ENCODE peak calls at places on chromosomes 16 and 17, in ten cellular contexts. O is heart left ventricle, Z is dorsolateral prefrontal cortex, M is esophagus squamous epithelium, N is A549, F is AG04450, L is endodermal cell, W is OCI-LY7, C is pancreas, G is HCT116. R is an unnamed sample.

GRCh38 chr17:28291780-28292330 is 27.1 kb upstream of the TMEM97 start:
- DNase-seq in O (no peak), Z (no peak), M (no peak), N (no peak), F (no peak), L (no peak), W (no peak), C (no peak), G (no peak), R (no peak)

GRCh38 chr17:17812211-17813054 is 24.4 kb downstream of the SREBF1 start:
- DNase-seq in O (peak; percentile 77), Z (peak; percentile 72), M (no peak), N (peak; percentile 89), F (no peak), L (peak; percentile 98), W (peak; percentile 60), C (peak; percentile 57), G (no peak), R (no peak)

GRCh38 chr17:51079049-51079448 is 41.6 kb downstream of the SPAG9 start:
- DNase-seq in O (no peak), Z (no peak), M (no peak), N (no peak), F (no peak), L (no peak), W (no peak), C (no peak), G (no peak), R (no peak)

GRCh38 chr17:81566461-81567126 is 14.4 kb upstream of the FAAP100 start:
- DNase-seq in O (peak; percentile 83), Z (peak; percentile 56), M (no peak), N (peak; percentile 89), F (peak; percentile 79), L (no peak), W (no peak), C (peak; percentile 77), G (peak; percentile 41), R (peak; percentile 57)

GRCh38 chr16:188674-189073 is 8.4 kb downstream of the HBQ1 start:
- DNase-seq in O (no peak), Z (no peak), M (no peak), N (no peak), F (no peak), L (no peak), W (peak; percentile 61), C (no peak), G (no peak), R (peak; percentile 51)

GRCh38 chr16:21664801-21665492 is 1.2 kb downstream of the OTOA start:
- DNase-seq in O (no peak), Z (no peak), M (no peak), N (no peak), F (no peak), L (no peak), W (no peak), C (no peak), G (no peak), R (no peak)

GRCh38 chr17:50582741-50583140 is 22.2 kb downstream of the CACNA1G start:
- DNase-seq in O (peak; percentile 71), Z (no peak), M (no peak), N (no peak), F (no peak), L (no peak), W (no peak), C (no peak), G (no peak), R (no peak)

GRCh38 chr17:35616506-35616905 is 29.4 kb downstream of the AP2B1 start:
- DNase-seq in O (no peak), Z (no peak), M (no peak), N (peak; percentile 33), F (no peak), L (no peak), W (no peak), C (no peak), G (no peak), R (no peak)

GRCh38 chr16:89395150-89396142 is 94.9 kb downstream of the ANKRD11 start:
- DNase-seq in O (peak; percentile 92), Z (peak; percentile 79), M (no peak), N (peak; percentile 88), F (peak; percentile 95), L (no peak), W (no peak), C (peak; percentile 91), G (no peak), R (no peak)

GRCh38 chr17:7228920-7229319 is 5.4 kb downstream of the DVL2 start:
- DNase-seq in O (no peak), Z (no peak), M (no peak), N (no peak), F (no peak), L (no peak), W (no peak), C (no peak), G (no peak), R (no peak)

DNA sequence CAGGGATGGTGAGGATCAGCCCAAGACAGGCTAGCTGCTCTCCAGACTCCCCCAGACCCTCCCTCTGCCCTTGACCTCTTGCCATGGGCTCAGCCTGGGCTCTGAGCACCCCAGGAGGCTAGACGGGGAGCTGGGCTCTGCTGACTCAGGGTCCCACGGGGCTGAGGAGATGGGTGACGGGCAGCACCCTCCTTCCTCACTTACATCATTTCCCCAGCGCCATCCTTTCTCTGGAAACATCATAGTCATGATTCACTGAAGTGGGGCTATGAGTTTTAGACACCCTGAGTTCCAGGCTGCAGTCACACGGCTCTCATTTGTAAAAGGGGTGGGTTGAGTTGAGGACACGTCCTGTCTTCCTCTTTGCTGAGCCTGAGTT is 3.0 kb upstream of the ITGAX start:
- DNase-seq in O (no peak), Z (no peak), M (no peak), N (no peak), F (no peak), L (no peak), W (no peak), C (peak; percentile 36), G (no peak), R (no peak)
- H3K4me3 ChIP-seq in O (no peak overlapping the region), Z (no peak overlapping the region), M (no peak overlapping the region), N (no peak overlapping the region), F (no peak overlapping the region), L (no peak overlapping the region), W (no peak overlapping the region), C (no peak overlapping the region), G (no peak overlapping the region), R (no peak overlapping the region)

DNA sequence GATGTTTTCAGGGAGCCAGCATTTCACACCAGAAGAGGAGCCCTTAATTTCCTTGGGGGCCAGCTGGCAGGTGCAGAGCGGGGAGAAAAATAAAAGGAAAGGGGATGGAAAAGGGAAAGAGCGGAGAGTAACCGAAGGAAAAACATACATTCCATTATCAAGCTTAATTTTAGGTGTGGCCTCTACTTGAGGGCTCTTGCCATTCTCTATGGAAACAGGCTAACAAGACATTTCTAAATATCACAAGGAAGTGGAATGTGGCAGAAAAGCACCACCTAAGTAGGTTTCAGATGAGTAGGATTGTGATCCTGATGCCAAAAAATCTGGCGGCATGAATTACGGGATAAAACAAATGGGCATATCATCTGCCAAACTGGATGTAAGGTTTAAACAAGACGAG is 970 bp upstream of the DYNC1LI2 start:
- DNase-seq in O (no peak), Z (no peak), M (no peak), N (no peak), F (no peak), L (no peak), W (no peak), C (no peak), G (no peak), R (no peak)
- H3K4me3 ChIP-seq in O (peak overlapping the region; percentile 99), Z (peak overlapping the region; percentile 99), M (peak overlapping the region; percentile 85), N (no peak overlapping the region), F (no peak overlapping the region), L (no peak overlapping the region), W (no peak overlapping the region), C (no peak overlapping the region), G (peak overlapping the region; percentile 90), R (peak overlapping the region; percentile 75)

GRCh38 chr16:53043986-53044571 is 8.6 kb downstream of the CHD9NB start:
- DNase-seq in O (no peak), Z (no peak), M (no peak), N (peak; percentile 18), F (no peak), L (peak; percentile 97), W (no peak), C (peak; percentile 32), G (no peak), R (no peak)

GRCh38 chr16:53042235-53042645 is 10.5 kb downstream of the CHD9NB start:
- DNase-seq in O (no peak), Z (no peak), M (no peak), N (no peak), F (no peak), L (no peak), W (no peak), C (no peak), G (no peak), R (no peak)

GRCh38 chr16:53043462-53043861 is 9.2 kb downstream of the CHD9NB start:
- DNase-seq in O (peak; percentile 45), Z (no peak), M (no peak), N (no peak), F (no peak), L (peak; percentile 69), W (no peak), C (no peak), G (no peak), R (no peak)

GRCh38 chr16:53040788-53041187 is 11.9 kb downstream of the CHD9NB start:
- DNase-seq in O (no peak), Z (no peak), M (no peak), N (no peak), F (no peak), L (no peak), W (no peak), C (no peak), G (no peak), R (no peak)

GRCh38 chr16:53041196-53041977 is 11.3 kb downstream of the CHD9NB start:
- DNase-seq in O (peak; percentile 90), Z (no peak), M (no peak), N (no peak), F (no peak), L (peak; percentile 68), W (no peak), C (no peak), G (no peak), R (no peak)
- H3K4me3 ChIP-seq in O (peak overlapping the region; percentile 43), Z (no peak overlapping the region), M (peak overlapping the region; percentile 52), N (no peak overlapping the region), F (no peak overlapping the region), L (peak overlapping the region; percentile 82), W (no peak overlapping the region), C (no peak overlapping the region), G (no peak overlapping the region), R (no peak overlapping the region)

DNA sequence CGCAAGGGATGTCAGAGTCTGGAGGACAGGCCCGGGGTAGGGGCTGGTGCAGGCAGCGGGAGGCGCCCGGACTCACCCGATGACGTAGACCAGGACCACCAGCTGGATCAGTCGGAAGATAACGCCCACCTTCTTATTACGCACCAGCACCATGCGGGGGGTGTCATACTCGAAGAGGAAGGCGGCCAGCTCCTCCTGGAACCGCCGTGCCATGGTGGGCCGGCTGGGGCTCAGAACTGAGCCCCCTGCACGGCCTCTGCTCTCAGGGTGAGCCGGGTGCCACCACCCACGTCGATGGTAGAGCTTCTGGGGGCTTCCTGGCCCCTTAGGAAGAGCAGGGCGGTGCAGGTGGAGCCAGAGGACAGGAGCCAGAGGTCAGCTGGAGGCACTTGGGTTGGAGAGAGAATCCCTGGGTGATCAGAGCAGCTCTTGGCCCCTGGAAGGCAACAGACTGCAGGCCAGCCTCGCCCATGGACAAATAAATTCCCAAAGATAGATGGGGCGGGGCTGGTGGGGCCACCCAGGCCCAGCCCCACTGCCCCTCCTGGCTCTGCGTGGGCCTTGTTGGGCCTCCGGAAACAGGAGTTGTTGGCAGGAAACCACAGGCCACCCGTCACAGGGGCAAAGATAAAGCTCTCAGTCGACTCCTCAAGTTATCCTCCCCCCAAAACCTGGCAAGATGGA is at the start of gene P2RX1:
- DNase-seq in O (peak; percentile 48), Z (no peak), M (no peak), N (no peak), F (no peak), L (no peak), W (peak; percentile 43), C (no peak), G (no peak), R (peak; percentile 88)
- H3K4me3 ChIP-seq in O (peak within 1 kb of the TSS; percentile 21), Z (no peak within 1 kb of the TSS), M (peak within 1 kb of the TSS; percentile 49), N (no peak within 1 kb of the TSS), F (no peak within 1 kb of the TSS), L (no peak within 1 kb of the TSS), W (no peak within 1 kb of the TSS), C (peak within 1 kb of the TSS; percentile 10), G (no peak within 1 kb of the TSS), R (peak within 1 kb of the TSS; percentile 41)